ENCODE peak calls at places on chromosomes 16 and 17, in five cellular contexts. I is A549, J is NB4, Y is right lobe of liver, H is suprapubic skin. E is an unnamed sample.

GRCh38 chr16:10256855-10257641 is 74.8 kb upstream of the GRIN2A start:
- DNase-seq in J (peak), I (peak), Y (peak), H (no peak), E (no peak)

GRCh38 chr17:46262271-46262670 is 32.7 kb upstream of the LRRC37A start:
- DNase-seq in I (no peak), J (no peak), Y (no peak), H (no peak), E (no peak)

GRCh38 chr17:21417921-21418320 is 41.8 kb downstream of the KCNJ12 start:
- DNase-seq in J (no peak), I (no peak), Y (peak), H (peak), E (no peak)

GRCh38 chr16:56311208-56312027 is 113.9 kb downstream of the AMFR start:
- DNase-seq in J (peak), H (no peak), I (no peak), Y (no peak), E (no peak)

GRCh38 chr16:24789881-24790280 is 55.9 kb upstream of the SLC5A11 start:
- DNase-seq in I (no peak), Y (no peak), J (no peak), H (no peak), E (no peak)

GRCh38 chr16:84739349-84740124 is 39.7 kb downstream of the USP10 start:
- DNase-seq in H (no peak), J (peak), Y (peak), I (no peak), E (no peak)

GRCh38 chr17:14940946-14941280 is 324.2 kb downstream of the PMP22 start:
- DNase-seq in J (no peak), I (no peak), H (no peak), Y (no peak), E (no peak)

GRCh38 chr16:4319454-4319853 is 3.6 kb downstream of the GLIS2 start:
- DNase-seq in J (peak), I (no peak), H (no peak), Y (no peak), E (no peak)

GRCh38 chr16:89000207-89000959 is 23.4 kb upstream of the CBFA2T3 start:
- DNase-seq in J (no peak), Y (no peak), I (no peak), H (no peak), E (no peak)

GRCh38 chr17:65975878-65976277 is 216.1 kb downstream of the CEP112 start:
- DNase-seq in J (peak), H (no peak), I (no peak), Y (no peak), E (no peak)
- TF ChIP-seq CTCF in J (no peak), H (no peak), I (no peak), Y (no peak), E (no peak)

GRCh38 chr17:8221663-8222379 is 11.4 kb upstream of the AURKB start:
- DNase-seq in J (peak), H (peak), Y (peak), I (peak), E (no peak)

GRCh38 chr17:8222630-8223355 is 12.4 kb upstream of the AURKB start:
- DNase-seq in I (peak), H (peak), Y (peak), J (peak), E (peak)

GRCh38 chr17:8222380-8222629 is 11.9 kb upstream of the AURKB start:
- DNase-seq in J (no peak), H (no peak), I (no peak), Y (no peak), E (no peak)

GRCh38 chr17:8223356-8224063 is 13.1 kb upstream of the AURKB start:
- DNase-seq in J (peak), Y (peak), H (peak), I (peak), E (no peak)

DNA sequence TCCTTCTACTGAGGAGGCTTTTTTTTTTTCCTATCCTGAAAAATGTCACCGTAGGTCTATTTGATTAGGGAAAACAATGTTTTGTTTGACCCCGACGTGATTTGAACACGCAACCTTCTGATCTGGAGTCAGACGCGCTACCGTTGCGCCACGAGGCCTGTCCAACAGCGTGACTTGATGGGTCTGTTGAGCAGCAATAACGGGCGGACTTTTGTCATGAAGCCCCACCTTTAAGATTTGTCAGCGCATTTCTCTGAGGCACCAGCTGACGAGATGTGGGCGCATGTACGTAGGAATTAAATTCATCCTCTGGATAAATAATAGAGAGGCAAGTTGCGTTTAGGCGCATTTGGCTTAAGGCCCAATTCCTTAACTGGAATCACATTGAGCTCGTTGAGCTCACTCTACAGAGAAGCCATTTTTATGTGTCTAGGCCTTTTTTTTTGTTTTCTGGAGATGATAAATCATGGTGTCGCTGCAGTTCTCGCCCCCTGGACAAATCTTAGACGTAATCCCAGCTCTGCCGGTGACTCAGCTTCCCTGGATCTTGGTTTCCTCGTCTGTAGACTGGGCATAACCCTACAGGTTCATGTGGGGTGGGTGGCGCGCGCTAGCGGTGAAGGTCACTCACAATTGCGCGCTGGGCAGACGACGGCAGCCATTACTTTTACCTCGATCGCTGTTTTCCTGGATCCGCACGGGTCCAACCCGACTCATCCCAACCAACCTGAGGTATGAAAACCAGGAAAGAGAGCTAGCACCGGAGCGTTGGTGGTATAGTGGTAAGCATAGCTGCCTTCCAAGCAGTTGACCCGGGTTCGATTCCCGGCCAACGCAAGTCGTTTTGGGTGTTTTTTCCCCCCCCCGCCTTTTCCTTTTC is 10.6 kb upstream of the AURKB start:
- DNase-seq in H (peak), J (peak), Y (peak), I (peak), E (no peak)
- TF ChIP-seq POLR2A in H (no peak), J (no peak), Y (peak), I (peak), E (peak)

GRCh38 chr16:13897806-13898205 is 22.1 kb upstream of the ERCC4 start:
- DNase-seq in I (no peak), J (no peak), Y (no peak), H (no peak), E (no peak)

GRCh38 chr16:13895516-13895915 is 24.4 kb upstream of the ERCC4 start:
- DNase-seq in Y (no peak), H (no peak), I (no peak), J (no peak), E (no peak)

GRCh38 chr16:13898233-13898632 is 21.7 kb upstream of the ERCC4 start:
- DNase-seq in J (no peak), Y (no peak), H (no peak), I (no peak), E (no peak)

GRCh38 chr16:13892301-13892700 is 27.7 kb upstream of the ERCC4 start:
- DNase-seq in H (no peak), I (no peak), J (no peak), Y (peak), E (no peak)

GRCh38 chr16:13896543-13897182 is 23.3 kb upstream of the ERCC4 start:
- DNase-seq in J (peak), I (no peak), H (no peak), Y (no peak), E (no peak)
- TF ChIP-seq CTCF in J (peak), I (peak), H (no peak), Y (no peak), E (no peak)

DNA sequence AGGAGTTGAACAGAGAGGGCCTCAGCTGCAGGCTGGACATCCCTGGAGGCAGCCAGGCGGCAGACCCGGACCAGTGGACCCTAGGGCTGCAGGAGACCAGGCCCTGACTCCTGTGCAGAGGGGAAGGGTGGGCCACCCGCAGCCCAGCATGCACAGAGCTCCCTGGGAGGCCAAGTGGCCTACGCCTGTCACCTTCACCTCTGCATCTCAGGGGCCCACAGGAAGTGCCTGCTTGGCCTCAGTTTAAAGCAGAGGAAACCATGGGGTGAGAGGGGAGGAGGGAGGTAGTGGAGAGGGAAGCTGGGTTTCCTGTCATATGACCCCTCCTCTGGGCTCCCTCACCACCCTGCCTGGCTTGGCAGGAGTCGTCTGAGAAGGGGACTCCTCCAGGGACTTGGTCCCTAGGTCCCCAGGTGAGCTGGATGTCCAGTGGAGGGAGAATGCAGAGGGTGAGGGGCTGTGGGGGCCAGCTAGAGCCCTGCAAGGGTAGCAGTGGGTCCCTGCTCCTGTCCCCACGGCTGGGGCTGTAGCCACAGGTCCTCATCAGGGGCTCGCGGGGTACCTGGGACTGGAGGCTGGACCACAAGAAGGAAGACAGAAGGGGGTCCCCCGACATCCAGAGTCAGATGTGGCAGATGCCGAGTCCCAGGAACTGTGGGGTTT is at the start of gene TMC8:
- DNase-seq in Y (no peak), I (no peak), H (peak), J (peak), E (no peak)
- TF ChIP-seq POLR2A in Y (no peak), I (no peak), H (no peak), J (no peak), E (no peak)

E was measured in esophagus squamous epithelium.